ENCODE peak calls at places on chromosomes 16 and 17, in five cellular contexts. Q is H9, P is trophoblast cell, U is IMR-90, N is neuronal stem cell. O is an unnamed sample.

GRCh38 chr16:2977440-2977839 is 2.8 kb downstream of the PKMYT1 start:
- DNase-seq in Q (no peak), P (no peak), U (no peak), N (no peak), O (no peak)

GRCh38 chr17:60481604-60482003 is 44.4 kb downstream of the APPBP2 start:
- DNase-seq in Q (no peak), P (no peak), U (no peak), N (no peak), O (no peak)

GRCh38 chr17:52536466-52536865 is 378.0 kb upstream of the CA10 start:
- DNase-seq in Q (no peak), P (no peak), U (no peak), N (no peak), O (no peak)

GRCh38 chr17:8557176-8557806 is 73.2 kb downstream of the MYH10 start:
- DNase-seq in Q (no peak), P (peak; percentile 69), U (no peak), N (no peak), O (peak; percentile 31)

GRCh38 chr16:12546918-12547607 is 256.6 kb downstream of the CPPED1 start:
- DNase-seq in Q (no peak), P (no peak), U (peak; percentile 35), N (no peak), O (no peak)

GRCh38 chr16:56108724-56109123 is 82.6 kb upstream of the GNAO1 start:
- DNase-seq in Q (no peak), P (no peak), U (no peak), N (no peak), O (no peak)

GRCh38 chr17:83014297-83014696 is 65.1 kb upstream of the METRNL start:
- DNase-seq in Q (no peak), P (no peak), U (no peak), N (no peak), O (no peak)

GRCh38 chr17:51461578-51462004 is 201.2 kb downstream of the UTP18 start:
- DNase-seq in Q (peak; percentile 92), P (peak; percentile 47), U (peak; percentile 23), N (peak; percentile 35), O (peak; percentile 6)

GRCh38 chr17:10724546-10725195 is 5.2 kb downstream of the TMEM220 start:
- DNase-seq in Q (no peak), P (no peak), U (no peak), N (no peak), O (no peak)

GRCh38 chr16:29837833-29838232 is 17.6 kb downstream of the MVP start:
- DNase-seq in Q (no peak), P (no peak), U (peak; percentile 67), N (no peak), O (peak; percentile 54)

GRCh38 chr16:87847785-87848675 is 21.3 kb downstream of the SLC7A5 start:
- DNase-seq in Q (no peak), P (no peak), U (no peak), N (no peak), O (no peak)

GRCh38 chr17:39626671-39627169 is at the start of gene PPP1R1B:
- DNase-seq in Q (peak; percentile 66), P (no peak), U (no peak), N (no peak), O (no peak)

GRCh38 chr17:2174471-2175293 is 119.8 kb downstream of the HIC1 start:
- DNase-seq in Q (no peak), P (no peak), U (peak; percentile 99), N (no peak), O (peak; percentile 99)

GRCh38 chr17:16301963-16302855 is 51.1 kb downstream of the CENPV start:
- DNase-seq in Q (no peak), P (no peak), U (peak; percentile 60), N (no peak), O (no peak)

GRCh38 chr17:79545251-79546005 is 65.4 kb downstream of the RBFOX3 start:
- DNase-seq in Q (no peak), P (no peak), U (no peak), N (no peak), O (no peak)

GRCh38 chr17:44969144-44969780 is 1.2 kb upstream of the C1QL1 start:
- DNase-seq in Q (peak; percentile 73), P (no peak), U (no peak), N (no peak), O (no peak)

GRCh38 chr17:44968225-44969143 is at the start of gene C1QL1:
- DNase-seq in Q (peak; percentile 98), P (peak; percentile 91), U (peak; percentile 81), N (peak; percentile 95), O (peak; percentile 91)

GRCh38 chr17:44972953-44973352 is 4.8 kb upstream of the C1QL1 start:
- DNase-seq in Q (no peak), P (no peak), U (peak; percentile 31), N (no peak), O (no peak)

GRCh38 chr17:44970136-44970737 is 2.1 kb upstream of the C1QL1 start:
- DNase-seq in Q (peak; percentile 72), P (no peak), U (no peak), N (no peak), O (peak; percentile 46)

DNA sequence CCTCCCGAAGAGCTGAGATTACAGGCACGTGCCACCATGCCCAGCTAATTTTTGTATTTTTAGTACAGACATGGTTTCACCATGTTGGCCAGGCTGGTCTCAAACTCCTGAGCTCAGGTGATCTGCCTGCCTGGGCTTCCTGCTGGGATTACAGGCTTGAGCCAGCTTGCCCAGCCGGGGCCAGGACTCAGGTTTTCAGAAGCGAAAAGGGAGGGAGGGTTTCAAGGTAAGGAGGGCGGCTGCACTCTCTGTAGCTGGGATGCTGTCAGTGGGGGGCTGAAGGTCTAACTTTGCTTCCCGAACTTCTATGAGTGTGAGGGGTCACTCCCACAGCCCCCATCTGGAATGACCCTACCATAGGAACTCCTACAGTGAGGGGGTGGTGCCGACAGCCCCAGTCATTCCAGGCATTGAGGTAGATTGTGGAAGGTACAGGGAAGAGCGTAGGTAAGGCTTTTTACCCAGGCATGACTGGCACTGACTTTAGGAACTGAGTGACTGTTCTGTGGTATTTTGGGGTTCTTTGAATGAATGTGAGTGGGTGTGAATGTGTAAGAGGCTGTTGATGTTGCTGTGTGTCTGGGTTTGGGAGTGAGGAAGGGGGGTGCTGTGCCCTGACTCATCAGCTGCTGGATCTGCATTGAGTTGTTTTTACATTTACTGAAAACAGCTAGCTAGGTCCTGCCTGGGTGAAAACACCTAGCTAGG is 3.8 kb upstream of the C1QL1 start:
- DNase-seq in Q (peak; percentile 80), P (no peak), U (peak; percentile 72), N (no peak), O (peak; percentile 33)
- H3K4ac ChIP-seq in Q (no peak overlapping the region), P (no peak overlapping the region), U (no peak overlapping the region), N (no peak overlapping the region), O (no peak overlapping the region)

GRCh38 chr16:9818702-9819101 is 363.5 kb downstream of the GRIN2A start:
- DNase-seq in Q (no peak), P (no peak), U (no peak), N (no peak), O (no peak)

GRCh38 chr16:9821331-9821730 is 360.9 kb downstream of the GRIN2A start:
- DNase-seq in Q (no peak), P (no peak), U (no peak), N (no peak), O (no peak)

GRCh38 chr16:9816644-9817043 is 365.6 kb downstream of the GRIN2A start:
- DNase-seq in Q (no peak), P (no peak), U (no peak), N (no peak), O (no peak)

GRCh38 chr16:9820481-9821246 is 361.6 kb downstream of the GRIN2A start:
- DNase-seq in Q (peak; percentile 84), P (no peak), U (no peak), N (peak; percentile 76), O (no peak)

GRCh38 chr16:9817586-9817985 is 364.6 kb downstream of the GRIN2A start:
- DNase-seq in Q (no peak), P (no peak), U (no peak), N (no peak), O (no peak)
- H3K14ac ChIP-seq in Q (no peak overlapping the region), P (no peak overlapping the region), U (no peak overlapping the region), N (no peak overlapping the region), O (no peak overlapping the region)

DNA sequence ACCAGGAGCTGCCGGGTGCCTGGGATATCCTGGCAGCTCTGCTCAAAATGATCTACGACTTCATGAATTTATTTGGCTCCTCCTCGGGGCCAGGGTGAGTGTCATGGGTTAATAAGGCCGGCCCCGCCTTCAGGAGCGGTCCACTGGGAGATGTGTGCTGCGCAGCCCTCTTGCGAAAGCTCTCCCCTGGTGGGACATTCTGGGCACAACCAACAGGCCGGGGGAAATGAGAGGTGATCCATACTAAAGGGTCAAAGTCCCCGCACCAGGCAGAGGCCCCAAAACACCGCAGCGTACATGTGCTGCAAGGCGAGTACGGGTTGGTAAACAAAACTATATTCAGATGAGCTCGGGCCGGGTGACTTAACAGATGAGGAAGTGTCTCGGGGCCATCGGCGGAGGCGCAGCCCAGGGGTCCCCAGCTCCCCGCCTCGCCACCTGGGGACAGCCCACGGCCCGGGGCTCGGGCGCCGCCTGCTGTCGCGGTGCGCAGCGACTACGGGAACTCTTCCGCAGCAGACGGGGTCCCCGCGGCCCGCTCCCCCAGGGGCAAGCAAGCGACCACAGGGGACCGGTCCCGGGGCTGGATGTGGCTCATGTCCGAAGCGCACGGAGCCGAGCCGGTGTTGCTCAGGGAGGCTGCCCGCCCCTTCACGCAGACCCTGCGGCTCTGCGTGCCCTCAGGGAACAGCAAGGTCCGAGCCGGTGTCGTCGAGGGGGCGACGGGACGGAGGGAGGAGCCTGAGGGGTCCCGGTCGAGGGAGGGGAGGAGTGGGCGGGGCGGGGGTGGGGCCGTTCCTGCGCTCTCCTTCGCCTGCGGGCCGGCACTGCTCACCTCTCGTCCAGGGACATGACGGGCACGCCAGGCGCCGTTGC is at the start of gene RAB37:
- DNase-seq in Q (peak; percentile 94), P (no peak), U (no peak), N (no peak), O (no peak)
- H3K4ac ChIP-seq in Q (no peak within 1 kb of the TSS), P (no peak within 1 kb of the TSS), U (no peak within 1 kb of the TSS), N (no peak within 1 kb of the TSS), O (no peak within 1 kb of the TSS)

DNA sequence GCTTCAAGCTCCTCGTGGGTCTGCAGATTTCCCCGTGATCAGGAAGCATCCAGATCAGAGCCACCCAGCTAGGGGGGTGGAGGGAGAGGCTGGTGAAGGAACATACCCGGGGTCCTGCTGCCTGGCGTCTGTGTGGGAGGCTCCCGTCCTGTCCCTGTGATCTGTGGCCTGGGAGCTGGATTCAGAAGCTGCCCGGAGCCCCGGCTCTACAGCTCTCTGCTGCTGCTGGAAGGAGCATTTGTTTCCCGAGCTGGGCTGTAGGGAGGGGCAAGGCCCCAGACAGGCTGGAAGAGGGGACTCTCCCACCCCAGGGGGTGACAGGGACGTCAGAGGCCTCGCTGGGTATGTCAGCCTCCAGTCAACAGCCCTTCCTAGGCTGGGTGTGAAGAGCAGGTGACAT is 10.2 kb downstream of the SOX8 start:
- DNase-seq in Q (no peak), P (no peak), U (no peak), N (no peak), O (no peak)
- H3K14ac ChIP-seq in Q (no peak overlapping the region), P (no peak overlapping the region), U (no peak overlapping the region), N (no peak overlapping the region), O (no peak overlapping the region)

GRCh38 chr17:48532261-48532660 is 1.4 kb upstream of the HOXB1 start:
- DNase-seq in Q (no peak), P (no peak), U (no peak), N (no peak), O (no peak)
- H3K4ac ChIP-seq in Q (no peak overlapping the region), P (no peak overlapping the region), U (no peak overlapping the region), N (no peak overlapping the region), O (no peak overlapping the region)

GRCh38 chr17:76737676-76738467 is at the start of gene MFSD11:
- DNase-seq in Q (peak; percentile 98), P (peak; percentile 94), U (peak; percentile 94), N (peak; percentile 96), O (peak; percentile 97)
- H3K14ac ChIP-seq in Q (peak within 1 kb of the TSS; percentile 99), P (peak within 1 kb of the TSS; percentile 100), U (peak within 1 kb of the TSS; percentile 95), N (peak within 1 kb of the TSS; percentile 99), O (no peak within 1 kb of the TSS)

GRCh38 chr16:70777496-70777895 is 23.5 kb downstream of the VAC14 start:
- DNase-seq in Q (no peak), P (no peak), U (no peak), N (no peak), O (no peak)
- H3K4ac ChIP-seq in Q (no peak overlapping the region), P (no peak overlapping the region), U (no peak overlapping the region), N (no peak overlapping the region), O (no peak overlapping the region)